ENCODE peak calls at places on chromosomes 2 and 18, in five cellular contexts. One of them, this sample, is unnamed.

GRCh38 chr18:32919799-32920198 is 147.0 kb upstream of the KLHL14 start:
- DNase-seq in lower lobe of right lung: no peak
- DNase-seq in AG09309: no peak
- DNase-seq in adrenal gland: no peak
- DNase-seq in IMR-90: no peak
- DNase-seq in this sample: no peak

GRCh38 chr2:234328444-234328990 is 168.4 kb downstream of the ARL4C start:
- DNase-seq in lower lobe of right lung: no peak
- DNase-seq in AG09309: no peak
- DNase-seq in adrenal gland: no peak
- DNase-seq in IMR-90: no peak
- DNase-seq in this sample: peak

GRCh38 chr2:37652199-37652640 is 19.2 kb downstream of the CDC42EP3 start:
- DNase-seq in lower lobe of right lung: peak
- DNase-seq in AG09309: peak
- DNase-seq in adrenal gland: no peak
- DNase-seq in IMR-90: peak
- DNase-seq in this sample: no peak

GRCh38 chr2:27989149-27989548 is 98.6 kb downstream of the BABAM2 start:
- DNase-seq in lower lobe of right lung: no peak
- DNase-seq in AG09309: no peak
- DNase-seq in adrenal gland: no peak
- DNase-seq in IMR-90: no peak
- DNase-seq in this sample: no peak

GRCh38 chr2:109594246-109594900 is 19.4 kb downstream of the SEPTIN10 start:
- DNase-seq in lower lobe of right lung: no peak
- DNase-seq in AG09309: no peak
- DNase-seq in adrenal gland: no peak
- DNase-seq in IMR-90: peak
- DNase-seq in this sample: no peak

GRCh38 chr18:2853926-2854664 is 7.3 kb downstream of the EMILIN2 start:
- DNase-seq in lower lobe of right lung: no peak
- DNase-seq in AG09309: no peak
- DNase-seq in adrenal gland: no peak
- DNase-seq in IMR-90: no peak
- DNase-seq in this sample: no peak

GRCh38 chr18:76451475-76452331 is 43.3 kb downstream of the ZNF516 start:
- DNase-seq in lower lobe of right lung: peak
- DNase-seq in AG09309: no peak
- DNase-seq in adrenal gland: no peak
- DNase-seq in IMR-90: no peak
- DNase-seq in this sample: no peak

GRCh38 chr2:137123241-137123640 is 357.9 kb downstream of the THSD7B start:
- DNase-seq in lower lobe of right lung: no peak
- DNase-seq in AG09309: peak
- DNase-seq in adrenal gland: no peak
- DNase-seq in IMR-90: no peak
- DNase-seq in this sample: no peak

GRCh38 chr2:136932700-136933099 is 167.4 kb downstream of the THSD7B start:
- DNase-seq in lower lobe of right lung: no peak
- DNase-seq in AG09309: no peak
- DNase-seq in adrenal gland: no peak
- DNase-seq in IMR-90: no peak
- DNase-seq in this sample: no peak

GRCh38 chr2:6986251-6986893 is 69.2 kb downstream of the RNF144A start:
- DNase-seq in lower lobe of right lung: no peak
- DNase-seq in AG09309: no peak
- DNase-seq in adrenal gland: no peak
- DNase-seq in IMR-90: no peak
- DNase-seq in this sample: no peak

DNA sequence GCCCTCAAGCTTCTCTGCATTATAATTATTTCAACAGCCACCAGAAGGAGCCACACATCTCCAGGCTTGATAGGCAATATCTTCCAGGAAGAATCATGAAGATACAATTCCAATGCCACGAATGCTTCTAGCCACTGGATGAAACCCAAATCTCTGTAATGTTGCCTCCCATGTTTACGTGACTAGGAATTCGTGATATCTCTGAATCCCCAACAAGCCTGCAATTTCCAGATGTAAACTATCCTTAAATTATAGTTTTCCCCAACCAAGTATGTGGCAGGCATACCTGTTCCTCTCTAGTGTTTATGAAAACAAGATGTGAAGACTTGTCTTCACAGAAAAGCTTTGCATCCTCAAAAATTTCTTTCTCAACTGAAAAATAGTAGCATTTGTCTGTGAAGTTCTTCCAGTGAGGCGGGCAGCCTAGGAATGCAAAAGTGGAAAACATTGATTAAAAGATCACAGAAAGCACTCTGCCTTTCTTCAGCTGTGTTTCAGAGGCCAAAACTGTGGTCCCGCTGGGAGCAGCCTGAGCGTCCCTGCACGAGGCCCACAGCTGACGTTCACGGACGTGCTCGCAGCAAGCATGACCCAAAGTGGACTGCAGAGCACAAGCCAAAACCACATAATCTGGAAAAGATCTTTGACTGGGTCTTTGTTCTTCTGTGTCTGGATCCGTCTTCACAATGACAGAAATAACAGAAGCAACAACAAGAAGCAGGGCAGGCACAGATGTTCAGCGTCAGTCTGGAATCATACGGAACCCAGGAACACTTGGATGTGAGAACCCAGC is 65.1 kb upstream of the THOC1 start:
- DNase-seq in lower lobe of right lung: no peak
- DNase-seq in AG09309: no peak
- DNase-seq in adrenal gland: no peak
- DNase-seq in IMR-90: no peak
- DNase-seq in this sample: no peak
- TF ChIP-seq CTCF in lower lobe of right lung: no peak
- TF ChIP-seq CTCF in AG09309: no peak
- TF ChIP-seq CTCF in adrenal gland: no peak
- TF ChIP-seq CTCF in IMR-90: no peak
- TF ChIP-seq CTCF in this sample: no peak

DNA sequence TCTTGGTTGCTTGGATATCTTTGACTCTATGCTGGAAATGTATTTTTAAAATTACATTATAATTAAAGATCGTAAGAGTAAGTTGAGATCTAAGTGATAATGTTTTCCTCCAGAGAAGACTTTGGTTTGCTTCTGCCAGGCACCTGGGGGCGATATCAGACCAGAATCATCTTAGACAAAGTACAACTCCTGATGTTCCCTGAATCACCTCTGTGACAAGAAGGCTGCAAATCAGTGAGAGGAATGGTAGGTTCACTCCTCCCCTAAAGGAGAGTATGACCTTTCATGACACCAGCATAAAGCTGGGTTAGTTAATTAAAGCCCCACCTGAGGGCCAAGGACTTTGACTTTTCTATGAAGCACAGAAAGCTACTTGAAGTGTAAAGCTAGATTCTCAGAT is 114.4 kb upstream of the DTNA start:
- DNase-seq in lower lobe of right lung: no peak
- DNase-seq in AG09309: no peak
- DNase-seq in adrenal gland: peak
- DNase-seq in IMR-90: peak
- DNase-seq in this sample: no peak
- TF ChIP-seq CTCF in lower lobe of right lung: peak
- TF ChIP-seq CTCF in AG09309: peak
- TF ChIP-seq CTCF in adrenal gland: peak
- TF ChIP-seq CTCF in IMR-90: peak
- TF ChIP-seq CTCF in this sample: no peak

GRCh38 chr2:11446733-11447248 is 19.2 kb downstream of the E2F6 start:
- DNase-seq in lower lobe of right lung: no peak
- DNase-seq in AG09309: peak
- DNase-seq in adrenal gland: peak
- DNase-seq in IMR-90: peak
- DNase-seq in this sample: no peak

GRCh38 chr2:11444737-11445136 is 21.2 kb downstream of the E2F6 start:
- DNase-seq in lower lobe of right lung: no peak
- DNase-seq in AG09309: no peak
- DNase-seq in adrenal gland: no peak
- DNase-seq in IMR-90: no peak
- DNase-seq in this sample: no peak
- TF ChIP-seq CTCF in lower lobe of right lung: no peak
- TF ChIP-seq CTCF in AG09309: no peak
- TF ChIP-seq CTCF in adrenal gland: no peak
- TF ChIP-seq CTCF in IMR-90: peak
- TF ChIP-seq CTCF in this sample: no peak

GRCh38 chr2:232315049-232315922 is 63.3 kb upstream of the ALPP start:
- DNase-seq in lower lobe of right lung: peak
- DNase-seq in AG09309: peak
- DNase-seq in adrenal gland: peak
- DNase-seq in IMR-90: peak
- DNase-seq in this sample: peak
- TF ChIP-seq CTCF in lower lobe of right lung: peak
- TF ChIP-seq CTCF in AG09309: peak
- TF ChIP-seq CTCF in adrenal gland: peak
- TF ChIP-seq CTCF in IMR-90: no peak
- TF ChIP-seq CTCF in this sample: peak

DNA sequence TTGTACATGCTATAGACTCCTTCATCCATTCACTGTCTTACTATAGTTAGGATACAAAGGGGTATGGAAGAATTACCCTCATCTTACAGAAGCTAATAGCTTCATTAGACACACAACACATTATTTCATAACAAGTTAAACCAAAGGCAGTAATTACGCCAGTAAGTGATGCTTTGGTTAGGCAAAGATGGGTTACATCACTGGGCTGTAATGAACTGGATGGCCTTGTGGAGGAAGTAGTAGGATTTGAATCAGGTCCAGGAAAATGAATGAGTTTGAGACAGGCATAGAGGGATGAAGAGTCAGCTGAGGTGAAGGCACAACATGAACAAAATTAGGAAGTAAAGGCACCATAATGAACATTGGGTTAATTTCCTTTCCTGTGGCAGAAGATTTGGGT is 80.1 kb downstream of the SOCS6 start:
- DNase-seq in lower lobe of right lung: no peak
- DNase-seq in AG09309: no peak
- DNase-seq in adrenal gland: no peak
- DNase-seq in IMR-90: no peak
- DNase-seq in this sample: no peak
- TF ChIP-seq CTCF in lower lobe of right lung: no peak
- TF ChIP-seq CTCF in AG09309: no peak
- TF ChIP-seq CTCF in adrenal gland: no peak
- TF ChIP-seq CTCF in IMR-90: no peak
- TF ChIP-seq CTCF in this sample: no peak

GRCh38 chr2:128530025-128530573 is 211.4 kb upstream of the HS6ST1 start:
- DNase-seq in lower lobe of right lung: no peak
- DNase-seq in AG09309: no peak
- DNase-seq in adrenal gland: no peak
- DNase-seq in IMR-90: no peak
- DNase-seq in this sample: no peak

GRCh38 chr2:128534688-128535392 is 216.2 kb upstream of the HS6ST1 start:
- DNase-seq in lower lobe of right lung: no peak
- DNase-seq in AG09309: no peak
- DNase-seq in adrenal gland: no peak
- DNase-seq in IMR-90: no peak
- DNase-seq in this sample: no peak

GRCh38 chr2:128533101-128533500 is 214.4 kb upstream of the HS6ST1 start:
- DNase-seq in lower lobe of right lung: no peak
- DNase-seq in AG09309: no peak
- DNase-seq in adrenal gland: no peak
- DNase-seq in IMR-90: no peak
- DNase-seq in this sample: no peak

GRCh38 chr2:128528133-128528532 is 209.5 kb upstream of the HS6ST1 start:
- DNase-seq in lower lobe of right lung: no peak
- DNase-seq in AG09309: no peak
- DNase-seq in adrenal gland: no peak
- DNase-seq in IMR-90: no peak
- DNase-seq in this sample: no peak

GRCh38 chr2:128531856-128532255 is 213.2 kb upstream of the HS6ST1 start:
- DNase-seq in lower lobe of right lung: no peak
- DNase-seq in AG09309: no peak
- DNase-seq in adrenal gland: no peak
- DNase-seq in IMR-90: no peak
- DNase-seq in this sample: no peak
- TF ChIP-seq CTCF in lower lobe of right lung: peak
- TF ChIP-seq CTCF in AG09309: no peak
- TF ChIP-seq CTCF in adrenal gland: peak
- TF ChIP-seq CTCF in IMR-90: peak
- TF ChIP-seq CTCF in this sample: peak

GRCh38 chr18:7568426-7568825 is 1.3 kb downstream of the PTPRM start:
- DNase-seq in lower lobe of right lung: peak
- DNase-seq in AG09309: no peak
- DNase-seq in adrenal gland: peak
- DNase-seq in IMR-90: peak
- DNase-seq in this sample: no peak
- TF ChIP-seq CTCF in lower lobe of right lung: peak
- TF ChIP-seq CTCF in AG09309: peak
- TF ChIP-seq CTCF in adrenal gland: no peak
- TF ChIP-seq CTCF in IMR-90: no peak
- TF ChIP-seq CTCF in this sample: no peak

DNA sequence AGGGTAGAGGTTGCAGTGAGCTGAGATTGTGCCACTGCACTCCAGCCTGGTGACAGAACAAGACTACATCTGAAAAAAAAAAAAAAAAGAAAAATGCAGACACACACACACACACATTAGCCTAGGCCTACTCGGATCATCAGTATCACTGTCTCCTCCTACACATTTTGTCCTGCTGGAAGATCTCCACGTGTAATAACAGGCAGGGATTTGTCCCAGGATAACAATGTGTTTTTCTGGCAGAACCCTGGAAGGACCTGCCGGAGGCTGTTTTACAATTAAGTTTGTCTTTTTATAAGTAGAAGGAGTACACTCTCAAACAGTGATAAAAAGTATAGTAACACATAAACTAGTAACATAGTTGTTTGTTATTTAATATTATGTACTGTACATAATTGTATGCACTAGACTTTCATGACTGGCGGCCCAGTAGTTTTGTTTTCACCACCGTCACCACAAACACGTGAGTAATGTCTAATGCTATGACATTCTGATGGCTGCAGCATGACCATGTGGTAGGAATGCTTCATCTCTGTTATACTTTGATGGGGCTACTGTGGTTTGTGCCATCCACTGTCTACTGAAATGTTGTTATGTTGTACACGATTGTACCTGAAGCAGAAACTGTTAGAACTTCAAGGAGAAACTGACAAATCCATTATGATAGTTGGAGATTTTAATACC is 130.6 kb downstream of the ATP9B start:
- DNase-seq in lower lobe of right lung: no peak
- DNase-seq in AG09309: peak
- DNase-seq in adrenal gland: no peak
- DNase-seq in IMR-90: peak
- DNase-seq in this sample: no peak
- TF ChIP-seq CTCF in lower lobe of right lung: no peak
- TF ChIP-seq CTCF in AG09309: peak
- TF ChIP-seq CTCF in adrenal gland: no peak
- TF ChIP-seq CTCF in IMR-90: peak
- TF ChIP-seq CTCF in this sample: no peak

DNA sequence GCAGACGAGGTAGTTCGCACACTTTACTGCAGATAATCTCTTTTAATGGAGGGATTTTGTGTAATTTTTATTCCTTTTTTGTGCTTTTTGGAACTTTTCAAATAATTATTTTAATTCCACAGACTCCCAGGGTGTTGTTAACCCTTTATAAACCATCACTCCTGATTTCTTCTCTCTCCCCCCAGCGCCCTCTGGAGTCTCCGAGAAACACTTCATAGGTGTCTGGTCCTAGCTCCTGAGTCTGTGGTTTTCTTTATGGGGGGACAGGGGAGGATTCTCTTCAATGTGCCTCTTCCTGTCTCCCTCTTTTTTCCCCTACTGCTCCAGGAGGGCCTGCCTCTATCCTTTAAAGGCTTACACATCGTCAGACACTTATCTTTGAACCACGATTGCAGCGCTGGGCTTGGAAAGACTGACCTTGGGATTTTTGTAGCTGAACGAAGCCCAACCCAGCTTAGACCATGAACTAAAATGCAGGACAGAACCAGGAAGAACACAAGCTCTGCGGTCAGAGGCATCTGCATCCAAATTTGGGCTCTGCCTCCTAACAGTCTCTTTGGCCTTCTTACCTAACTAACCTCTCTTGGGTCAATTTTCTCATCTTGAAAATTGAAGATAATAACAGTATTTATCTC is 7.1 kb upstream of the PKDCC start:
- DNase-seq in lower lobe of right lung: no peak
- DNase-seq in AG09309: no peak
- DNase-seq in adrenal gland: peak
- DNase-seq in IMR-90: no peak
- DNase-seq in this sample: no peak
- TF ChIP-seq CTCF in lower lobe of right lung: no peak
- TF ChIP-seq CTCF in AG09309: no peak
- TF ChIP-seq CTCF in adrenal gland: no peak
- TF ChIP-seq CTCF in IMR-90: peak
- TF ChIP-seq CTCF in this sample: no peak